ENCODE peak calls at places on chromosome 13, in four cellular contexts. J is AG10803; E is lower lobe of right lung; N is CD4-positive, CD25-positive, alpha-beta regulatory T cell. K is an unnamed sample.

GRCh38 chr13:31431722-31432137 is 232.0 kb downstream of the B3GLCT start:
- DNase-seq in J (peak), E (peak), N (peak), K (peak)

GRCh38 chr13:30864352-30865130 is 41.5 kb upstream of the MEDAG start:
- DNase-seq in J (peak), E (no peak), N (no peak), K (peak)

GRCh38 chr13:110443633-110444225 is 117.8 kb downstream of the RAB20 start:
- DNase-seq in J (no peak), E (no peak), N (no peak), K (no peak)

GRCh38 chr13:30829145-30829544 is 76.9 kb upstream of the MEDAG start:
- DNase-seq in J (peak), E (no peak), N (no peak), K (no peak)

GRCh38 chr13:42819712-42820111 is 38.3 kb downstream of the FAM216B start:
- DNase-seq in J (no peak), E (no peak), N (no peak), K (no peak)

GRCh38 chr13:40672310-40673060 is 6.0 kb upstream of the FOXO1 start:
- DNase-seq in J (peak), E (no peak), N (peak), K (peak)

GRCh38 chr13:79966039-79966438 is 374.9 kb downstream of the SPRY2 start:
- DNase-seq in J (no peak), E (no peak), N (no peak), K (no peak)

GRCh38 chr13:42836930-42837329 is 55.5 kb downstream of the FAM216B start:
- DNase-seq in J (peak), E (no peak), N (peak), K (no peak)

GRCh38 chr13:114151031-114151430 is 18.6 kb upstream of the RASA3 start:
- DNase-seq in J (no peak), E (peak), N (no peak), K (no peak)

GRCh38 chr13:27147530-27148170 is 24.0 kb downstream of the USP12 start:
- DNase-seq in J (no peak), E (no peak), N (peak), K (no peak)

GRCh38 chr13:98548230-98548629 is 28.7 kb downstream of the STK24 start:
- DNase-seq in J (no peak), E (no peak), N (no peak), K (no peak)

GRCh38 chr13:60765700-60766411 is 368.8 kb downstream of the TDRD3 start:
- DNase-seq in J (no peak), E (no peak), N (no peak), K (peak)

GRCh38 chr13:46728777-46729176 is 68.2 kb downstream of the ESD start:
- DNase-seq in J (no peak), E (no peak), N (peak), K (no peak)

GRCh38 chr13:20803180-20803965 is 29.6 kb upstream of the EEF1AKMT1 start:
- DNase-seq in J (no peak), E (no peak), N (no peak), K (no peak)

GRCh38 chr13:21504379-21504778 is 45.3 kb upstream of the ZDHHC20 start:
- DNase-seq in J (no peak), E (no peak), N (no peak), K (no peak)

GRCh38 chr13:102225892-102226291 is 176.0 kb downstream of the FGF14 start:
- DNase-seq in J (no peak), E (no peak), N (no peak), K (no peak)

GRCh38 chr13:113448885-113449692 is 4.2 kb downstream of the ADPRHL1 start:
- DNase-seq in J (peak), E (peak), N (peak), K (no peak)

GRCh38 chr13:39779337-39780270 is 124.1 kb downstream of the COG6 start:
- DNase-seq in J (peak), E (no peak), N (peak), K (no peak)

GRCh38 chr13:79560954-79561353 is 80.0 kb downstream of the NDFIP2 start:
- DNase-seq in J (no peak), E (no peak), N (no peak), K (no peak)

GRCh38 chr13:45370922-45371406 is 30.0 kb upstream of the TPT1 start:
- DNase-seq in J (peak), E (peak), N (peak), K (peak)

GRCh38 chr13:93476175-93476574 is 249.6 kb downstream of the GPC6 start:
- DNase-seq in J (peak), E (no peak), N (no peak), K (peak)

GRCh38 chr13:26785845-26786630 is 25.5 kb upstream of the GPR12 start:
- DNase-seq in J (peak), E (no peak), N (peak), K (no peak)

GRCh38 chr13:45167611-45168554 is 33.0 kb downstream of the KCTD4 start:
- DNase-seq in J (peak), E (peak), N (no peak), K (no peak)

GRCh38 chr13:75889427-75889826 is 253.3 kb downstream of the LMO7 start:
- DNase-seq in J (no peak), E (no peak), N (no peak), K (no peak)

GRCh38 chr13:107573184-107573583 is 642.2 kb downstream of the LIG4 start:
- DNase-seq in J (no peak), E (no peak), N (no peak), K (no peak)

GRCh38 chr13:63208811-63209210 is 1793.2 kb upstream of the PCDH20 start:
- DNase-seq in J (no peak), E (no peak), N (no peak), K (no peak)

GRCh38 chr13:49651775-49652690 is 23.7 kb downstream of the ARL11 start:
- DNase-seq in J (no peak), E (no peak), N (no peak), K (no peak)

DNA sequence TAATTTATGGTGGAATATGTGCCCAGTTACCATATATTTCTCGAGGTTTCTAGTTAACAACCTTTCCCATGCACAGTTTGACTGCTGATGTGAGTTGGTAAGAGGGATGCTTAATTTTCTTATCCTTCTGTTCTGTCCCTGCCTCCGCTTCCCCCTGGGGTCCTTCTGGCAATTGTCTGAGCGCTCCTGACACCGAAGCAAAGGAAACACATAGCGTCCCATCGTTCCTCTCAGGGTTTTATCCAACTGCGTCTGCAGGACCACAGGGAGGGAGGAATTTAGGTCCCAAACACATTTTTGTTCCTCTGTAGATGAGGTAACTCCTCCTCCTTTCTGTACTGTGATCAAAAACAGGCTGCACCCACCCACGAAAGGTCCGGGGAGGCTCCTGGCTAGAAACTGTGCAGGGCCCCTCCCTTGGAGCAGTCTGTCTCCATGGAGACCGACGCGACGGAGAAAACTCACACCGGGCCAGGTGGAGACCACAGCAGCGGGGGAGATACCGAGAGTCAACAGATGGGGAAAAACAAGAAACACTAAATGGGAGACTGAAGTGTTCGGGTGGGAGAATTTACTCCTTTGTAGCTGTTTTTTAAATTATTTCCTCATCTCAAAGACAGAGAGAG is 191.9 kb upstream of the NBEA start:
- DNase-seq in J (no peak), E (peak), N (no peak), K (no peak)
- H3K4me3 ChIP-seq in J (peak), E (peak), N (no peak), K (peak)

GRCh38 chr13:99998261-99998660 is 16.7 kb downstream of the ZIC2 start:
- DNase-seq in J (no peak), E (no peak), N (no peak), K (no peak)
- H3K4me3 ChIP-seq in J (no peak), E (no peak), N (no peak), K (no peak)

DNA sequence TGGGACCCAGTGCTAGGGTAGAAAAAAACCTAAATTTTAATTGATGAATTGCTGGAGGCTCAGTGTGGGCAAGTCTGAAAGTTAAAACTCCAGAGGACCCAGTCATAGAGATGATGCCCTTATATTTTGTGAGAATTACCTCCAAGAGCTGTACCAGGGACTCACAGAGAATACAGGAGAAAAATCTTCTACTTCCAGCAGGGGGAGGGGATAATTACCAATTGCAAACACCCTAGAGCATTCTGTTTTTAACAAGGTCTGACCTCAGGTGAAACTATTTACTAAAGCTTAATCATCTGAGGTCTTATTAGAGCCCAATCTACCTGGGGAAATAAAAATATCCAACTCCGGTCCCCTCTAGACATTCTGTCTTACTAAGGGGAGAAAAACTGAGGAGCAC is 994.7 kb upstream of the MIR17HG start:
- DNase-seq in J (no peak), E (no peak), N (no peak), K (no peak)
- H3K4me3 ChIP-seq in J (no peak), E (no peak), N (no peak), K (no peak)

GRCh38 chr13:99626461-99627082 is 125.3 kb downstream of the TM9SF2 start:
- DNase-seq in J (peak), E (no peak), N (no peak), K (no peak)
- H3K4me3 ChIP-seq in J (no peak), E (no peak), N (no peak), K (no peak)

DNA sequence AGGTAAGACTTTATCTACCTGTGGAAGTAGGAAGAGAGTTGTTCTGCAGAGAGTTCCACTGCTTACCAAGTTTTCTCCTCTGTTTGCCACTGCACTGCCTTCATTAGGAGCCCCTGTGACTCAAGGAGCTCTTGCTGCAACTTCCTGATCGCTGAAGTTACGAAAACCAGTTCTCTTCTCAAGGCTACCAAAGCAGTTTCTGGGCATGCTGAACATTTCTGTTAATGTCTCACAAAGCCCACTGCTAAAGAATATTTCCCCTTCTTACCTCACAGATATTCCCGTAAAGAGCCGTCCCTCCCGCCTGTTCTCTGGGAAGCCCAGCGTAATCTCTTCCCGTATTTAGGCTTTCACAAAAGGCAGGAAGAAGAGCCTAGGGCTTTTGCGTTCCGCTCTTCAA is 82.6 kb upstream of the OXGR1 start:
- DNase-seq in J (no peak), E (no peak), N (no peak), K (no peak)
- H3K4me3 ChIP-seq in J (no peak), E (peak), N (no peak), K (no peak)

GRCh38 chr13:97466782-97467181 is 32.8 kb downstream of the RAP2A start:
- DNase-seq in J (no peak), E (no peak), N (no peak), K (no peak)

GRCh38 chr13:97460004-97460756 is 26.2 kb downstream of the RAP2A start:
- DNase-seq in J (peak), E (no peak), N (no peak), K (no peak)

GRCh38 chr13:97459215-97459772 is 25.3 kb downstream of the RAP2A start:
- DNase-seq in J (no peak), E (no peak), N (no peak), K (no peak)

GRCh38 chr13:97456047-97456446 is 22.1 kb downstream of the RAP2A start:
- DNase-seq in J (no peak), E (no peak), N (no peak), K (no peak)

DNA sequence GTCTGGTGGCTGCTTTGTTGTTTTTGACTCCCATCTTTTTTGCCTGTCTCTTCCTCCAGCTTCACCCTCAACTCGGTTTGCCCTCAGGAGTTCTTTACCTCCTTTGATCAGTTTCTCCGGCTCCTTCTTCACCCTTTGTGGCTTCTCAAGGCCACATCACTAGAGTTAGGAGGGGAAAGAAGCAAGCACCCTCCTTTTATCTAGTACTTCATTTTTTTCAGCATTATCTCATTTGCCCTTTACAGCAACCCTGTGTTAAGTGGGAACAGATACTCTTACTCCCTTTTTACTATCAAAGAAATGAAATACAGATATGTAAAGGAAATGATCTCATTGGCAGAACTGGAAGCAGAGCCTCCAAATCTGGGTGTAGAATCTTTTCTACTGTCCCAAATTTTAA is 26.9 kb downstream of the RAP2A start:
- DNase-seq in J (no peak), E (no peak), N (no peak), K (no peak)
- H3K4me3 ChIP-seq in J (no peak), E (no peak), N (no peak), K (no peak)

DNA sequence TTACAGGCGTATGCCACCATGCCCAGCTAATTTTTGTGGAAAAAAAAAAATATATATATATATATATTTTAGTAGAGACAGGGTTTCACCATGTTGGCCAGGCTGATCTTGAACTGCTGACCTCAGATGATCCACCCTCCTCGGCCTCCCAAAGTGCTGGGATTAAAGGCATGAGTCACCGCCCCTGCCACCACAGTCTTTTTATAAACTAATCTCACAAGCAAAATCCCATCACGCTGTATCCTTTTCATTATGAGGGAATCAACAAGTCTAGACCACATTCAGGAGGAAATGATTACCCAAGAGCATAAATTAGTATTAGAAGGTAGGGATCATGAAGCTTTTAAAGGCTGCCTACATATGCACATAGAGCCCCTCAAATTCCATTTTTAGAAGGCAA is 210.6 kb upstream of the NBEA start:
- DNase-seq in J (no peak), E (no peak), N (no peak), K (no peak)
- H3K4me3 ChIP-seq in J (no peak), E (no peak), N (no peak), K (no peak)

K was measured in astrocyte of the cerebellum.